ENCODE peak calls at places on chromosomes 12 and 14, in four cellular contexts. W, D, M and S are unnamed samples.

GRCh38 chr12:89162704-89163261 is 189.5 kb downstream of the DUSP6 start:
- DNase-seq in W (no peak), D (peak; percentile 23), M (no peak), S (no peak)

GRCh38 chr12:130766470-130766869 is 50.4 kb upstream of the RIMBP2 start:
- DNase-seq in W (no peak), D (no peak), M (no peak), S (no peak)

GRCh38 chr14:34018564-34019244 is 67.8 kb upstream of the EGLN3 start:
- DNase-seq in W (no peak), D (peak; percentile 45), M (no peak), S (no peak)

GRCh38 chr14:61475316-61475715 is 153.9 kb downstream of the PRKCH start:
- DNase-seq in W (peak; percentile 46), D (no peak), M (peak; percentile 67), S (peak; percentile 58)

GRCh38 chr14:99971929-99972747 is 93.1 kb upstream of the EVL start:
- DNase-seq in W (peak; percentile 19), D (no peak), M (no peak), S (peak; percentile 30)

GRCh38 chr14:22155582-22155981 is 433.4 kb downstream of the DAD1 start:
- DNase-seq in W (no peak), D (no peak), M (no peak), S (no peak)

GRCh38 chr12:74431821-74432220 is 105.8 kb upstream of the ATXN7L3B start:
- DNase-seq in W (no peak), D (no peak), M (no peak), S (no peak)

GRCh38 chr12:66065623-66066022 is 64.9 kb downstream of the LLPH start:
- DNase-seq in W (no peak), D (no peak), M (no peak), S (no peak)

GRCh38 chr12:32344047-32344446 is 55.3 kb upstream of the FGD4 start:
- DNase-seq in W (no peak), D (no peak), M (no peak), S (no peak)

GRCh38 chr12:14066021-14066420 is 84.6 kb upstream of the GRIN2B start:
- DNase-seq in W (no peak), D (no peak), M (no peak), S (no peak)
- TF ChIP-seq BHLHE40 in W (no peak), D (no peak), M (no peak), S (no peak)

GRCh38 chr12:100963381-100963780 is 168.8 kb downstream of the ANO4 start:
- DNase-seq in W (no peak), D (no peak), M (no peak), S (no peak)

GRCh38 chr12:100955139-100955538 is 160.6 kb downstream of the ANO4 start:
- DNase-seq in W (no peak), D (no peak), M (peak; percentile 1), S (no peak)

GRCh38 chr12:100956311-100956852 is 161.8 kb downstream of the ANO4 start:
- DNase-seq in W (no peak), D (no peak), M (no peak), S (no peak)

GRCh38 chr12:100962086-100962712 is 167.6 kb downstream of the ANO4 start:
- DNase-seq in W (no peak), D (no peak), M (no peak), S (no peak)

GRCh38 chr12:100959481-100959880 is 164.9 kb downstream of the ANO4 start:
- DNase-seq in W (no peak), D (no peak), M (no peak), S (no peak)
- TF ChIP-seq FOXM1 in W (no peak), D (no peak), M (no peak), S (no peak)

DNA sequence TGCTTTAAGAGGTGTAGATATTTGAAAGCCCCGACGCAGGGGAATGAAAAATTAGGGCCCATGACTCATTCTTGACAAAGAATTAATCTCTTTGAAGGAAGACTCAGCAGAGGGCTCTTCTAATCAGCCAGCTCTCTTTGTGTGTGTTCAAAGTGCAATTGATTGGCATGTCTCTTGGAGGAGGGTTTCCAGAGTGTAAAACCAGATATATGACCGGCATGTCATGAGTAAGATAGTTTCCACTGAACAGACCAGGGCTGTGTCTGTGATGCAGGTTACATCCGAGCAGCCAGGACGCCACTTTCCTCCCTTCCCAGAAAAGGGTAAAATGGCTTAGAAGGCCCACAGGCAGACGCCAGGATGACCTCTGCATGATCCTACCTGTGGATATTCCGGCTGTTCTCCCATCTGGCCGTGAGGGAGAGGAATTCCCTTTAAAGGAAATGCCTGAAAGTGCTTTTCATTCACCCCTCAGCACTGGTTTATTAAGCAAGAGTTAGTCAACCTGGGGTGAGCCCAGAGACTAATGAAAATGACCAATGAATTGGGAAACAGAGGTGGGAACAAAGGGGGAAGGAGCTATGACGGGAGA is 7.2 kb upstream of the KRT75 start:
- DNase-seq in W (no peak), D (no peak), M (peak; percentile 46), S (no peak)
- TF ChIP-seq BHLHE40 in W (no peak), D (no peak), M (no peak), S (no peak)

GRCh38 chr14:75459791-75460190 is 32.0 kb downstream of the JDP2 start:
- DNase-seq in W (no peak), D (no peak), M (no peak), S (no peak)

GRCh38 chr14:75457648-75458165 is 29.9 kb downstream of the JDP2 start:
- DNase-seq in W (no peak), D (no peak), M (no peak), S (no peak)

GRCh38 chr14:75458305-75458704 is 30.5 kb downstream of the JDP2 start:
- DNase-seq in W (no peak), D (no peak), M (no peak), S (no peak)

GRCh38 chr14:75460402-75460801 is 32.6 kb downstream of the JDP2 start:
- DNase-seq in W (no peak), D (no peak), M (no peak), S (no peak)

DNA sequence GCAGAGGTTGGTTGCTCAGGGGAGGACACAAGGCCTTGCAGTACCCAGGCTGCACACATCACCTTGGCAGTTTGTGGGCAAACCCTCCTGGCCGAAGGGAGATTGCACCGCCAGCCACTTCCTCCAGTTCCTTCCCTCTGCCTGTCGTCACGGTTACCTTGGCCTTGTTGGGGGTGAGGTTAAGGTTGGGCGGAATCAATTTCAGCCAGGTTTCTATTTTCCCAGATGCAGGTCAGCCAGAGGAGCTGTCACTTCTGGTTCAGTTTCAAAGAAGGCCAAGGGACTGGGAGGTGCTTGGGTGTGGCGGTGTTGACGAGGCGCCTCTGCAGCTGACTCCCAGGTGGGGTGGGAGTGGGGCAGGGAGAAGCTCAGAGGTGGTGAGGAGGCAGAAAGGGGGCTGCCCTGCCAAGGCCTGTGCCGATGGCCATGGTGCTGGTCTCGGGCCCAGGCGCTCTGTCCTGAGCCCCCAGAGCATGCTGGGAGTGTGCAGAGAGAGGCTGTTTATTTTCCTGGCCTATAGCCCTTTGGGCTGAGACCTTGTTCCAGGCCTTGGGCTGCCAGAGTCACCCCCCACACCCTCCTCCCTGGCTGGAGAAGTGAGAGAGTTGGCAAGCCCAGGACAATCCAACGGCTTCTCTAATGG is 31.4 kb downstream of the JDP2 start:
- DNase-seq in W (no peak), D (no peak), M (no peak), S (no peak)
- TF ChIP-seq FOXM1 in W (no peak), D (no peak), M (no peak), S (no peak)

GRCh38 chr14:71647086-71647784 is 285.0 kb upstream of the RGS6 start:
- DNase-seq in W (no peak), D (no peak), M (no peak), S (no peak)

GRCh38 chr14:71646518-71646917 is 285.7 kb upstream of the RGS6 start:
- DNase-seq in W (no peak), D (no peak), M (no peak), S (no peak)

GRCh38 chr14:71648725-71649124 is 283.5 kb upstream of the RGS6 start:
- DNase-seq in W (no peak), D (no peak), M (peak; percentile 64), S (no peak)

GRCh38 chr14:71642715-71643114 is 289.5 kb upstream of the RGS6 start:
- DNase-seq in W (no peak), D (no peak), M (no peak), S (no peak)

GRCh38 chr14:71645656-71646055 is 286.6 kb upstream of the RGS6 start:
- DNase-seq in W (no peak), D (no peak), M (no peak), S (no peak)
- TF ChIP-seq BHLHE40 in W (no peak), D (no peak), M (no peak), S (no peak)